ENCODE peak calls at places on chromosomes 11 and 22, in five cellular contexts. N is activated CD8-positive, alpha-beta memory T cell treated with anti-CD3 and anti-CD28 coated beads for 1 hour; R is iPS-NIHi11; Y is DMS79 treated with DMSO at 0.1 percent for 48 hours; W is CD4-positive, alpha-beta memory T cell. D is an unnamed sample.

GRCh38 chr11:78820722-78821121 is 246.1 kb upstream of the NARS2 start:
- DNase-seq in Y (no peak), R (no peak), W (no peak), N (no peak), D (no peak)

GRCh38 chr22:22983816-22984215 is 86.5 kb upstream of the GNAZ start:
- DNase-seq in R (no peak), W (no peak), N (no peak), Y (no peak), D (no peak)

GRCh38 chr22:27554106-27554814 is 247.3 kb downstream of the MN1 start:
- DNase-seq in Y (no peak), N (no peak), W (no peak), R (no peak), D (no peak)

GRCh38 chr22:47653921-47654320 is 891.5 kb downstream of the TBC1D22A start:
- DNase-seq in N (no peak), Y (no peak), R (no peak), W (no peak), D (no peak)

GRCh38 chr11:130404727-130405126 is 23.7 kb downstream of the ADAMTS8 start:
- DNase-seq in N (no peak), R (no peak), W (no peak), Y (no peak), D (no peak)

GRCh38 chr11:34358258-34358665 is 452 bp upstream of the ABTB2 start:
- DNase-seq in N (no peak), Y (peak), W (no peak), R (no peak), D (no peak)

GRCh38 chr22:19998232-19998951 is 18.2 kb downstream of the ARVCF start:
- DNase-seq in Y (no peak), R (no peak), W (no peak), N (no peak), D (no peak)

GRCh38 chr11:47204633-47204989 is 10.2 kb upstream of the DDB2 start:
- DNase-seq in W (no peak), Y (no peak), N (no peak), R (peak), D (no peak)

GRCh38 chr22:40324468-40325305 is 21.6 kb upstream of the ADSL start:
- DNase-seq in W (peak), R (no peak), Y (no peak), N (no peak), D (no peak)

GRCh38 chr11:131884461-131885073 is 514.2 kb downstream of the NTM start:
- DNase-seq in W (no peak), R (no peak), Y (no peak), N (no peak), D (no peak)

GRCh38 chr11:48063424-48063978 is 83.1 kb downstream of the PTPRJ start:
- DNase-seq in N (no peak), W (no peak), Y (no peak), R (no peak), D (no peak)

GRCh38 chr11:126410649-126411048 is 55.2 kb downstream of the ST3GAL4 start:
- DNase-seq in Y (no peak), R (no peak), W (no peak), N (no peak), D (no peak)

GRCh38 chr11:33779849-33780528 is 5.7 kb upstream of the FBXO3 start:
- DNase-seq in N (no peak), R (no peak), Y (no peak), W (no peak), D (no peak)

GRCh38 chr11:30919389-30920172 is 333.4 kb upstream of the MPPED2 start:
- DNase-seq in N (no peak), W (no peak), Y (no peak), R (no peak), D (no peak)

GRCh38 chr11:86639172-86639571 is 33.2 kb downstream of the ME3 start:
- DNase-seq in R (no peak), Y (no peak), W (no peak), N (no peak), D (no peak)

GRCh38 chr11:73759520-73760065 is 1.3 kb downstream of the RAB6A start:
- DNase-seq in Y (peak), W (no peak), R (no peak), N (no peak), D (no peak)

GRCh38 chr11:122036022-122036421 is 80.0 kb downstream of the BLID start:
- DNase-seq in R (no peak), W (no peak), Y (no peak), N (no peak), D (no peak)

GRCh38 chr11:113203332-113203731 is 111.1 kb upstream of the TTC12 start:
- DNase-seq in R (no peak), N (no peak), W (no peak), Y (no peak), D (no peak)

GRCh38 chr11:68009391-68010000 is 631 bp upstream of the ALDH3B1 start:
- DNase-seq in R (no peak), Y (peak), N (no peak), W (no peak), D (peak)

D was measured in naive B cell.